ENCODE peak calls at places on chromosomes 5 and 9, in six cellular contexts. One of them, this sample, is unnamed.

GRCh38 chr5:38994329-38994927 is 79.8 kb downstream of the RICTOR start:
- DNase-seq in ovary: no peak
- DNase-seq in H54: no peak
- DNase-seq in body of pancreas: peak; percentile 42
- DNase-seq in A549: peak; percentile 24
- DNase-seq in IMR-90: peak; percentile 76
- DNase-seq in this sample: peak; percentile 62

GRCh38 chr5:10564838-10565784 is 1.2 kb downstream of the ANKRD33B start:
- DNase-seq in ovary: no peak
- DNase-seq in H54: no peak
- DNase-seq in body of pancreas: no peak
- DNase-seq in A549: no peak
- DNase-seq in IMR-90: no peak
- DNase-seq in this sample: no peak

GRCh38 chr5:8861764-8862163 is 684.1 kb downstream of the SEMA5A start:
- DNase-seq in ovary: no peak
- DNase-seq in H54: no peak
- DNase-seq in body of pancreas: no peak
- DNase-seq in A549: no peak
- DNase-seq in IMR-90: no peak
- DNase-seq in this sample: no peak

GRCh38 chr9:5949103-5949699 is 58.5 kb downstream of the MLANA start:
- DNase-seq in ovary: no peak
- DNase-seq in H54: no peak
- DNase-seq in body of pancreas: no peak
- DNase-seq in A549: no peak
- DNase-seq in IMR-90: peak; percentile 10
- DNase-seq in this sample: peak; percentile 25

GRCh38 chr5:173242675-173243085 is 7.7 kb upstream of the NKX2-5 start:
- DNase-seq in ovary: no peak
- DNase-seq in H54: no peak
- DNase-seq in body of pancreas: no peak
- DNase-seq in A549: no peak
- DNase-seq in IMR-90: no peak
- DNase-seq in this sample: no peak

GRCh38 chr9:21450733-21451394 is 10.6 kb downstream of the IFNA1 start:
- DNase-seq in ovary: no peak
- DNase-seq in H54: no peak
- DNase-seq in body of pancreas: no peak
- DNase-seq in A549: no peak
- DNase-seq in IMR-90: peak; percentile 55
- DNase-seq in this sample: no peak

GRCh38 chr5:164597293-164597900 is 1092.0 kb downstream of the MAT2B start:
- DNase-seq in ovary: no peak
- DNase-seq in H54: no peak
- DNase-seq in body of pancreas: no peak
- DNase-seq in A549: no peak
- DNase-seq in IMR-90: no peak
- DNase-seq in this sample: peak; percentile 20

GRCh38 chr9:101388507-101388993 is 3.7 kb upstream of the BAAT start:
- DNase-seq in ovary: no peak
- DNase-seq in H54: no peak
- DNase-seq in body of pancreas: no peak
- DNase-seq in A549: no peak
- DNase-seq in IMR-90: no peak
- DNase-seq in this sample: peak; percentile 26

GRCh38 chr5:138472353-138472752 is 7.1 kb downstream of the EGR1 start:
- DNase-seq in ovary: no peak
- DNase-seq in H54: no peak
- DNase-seq in body of pancreas: no peak
- DNase-seq in A549: no peak
- DNase-seq in IMR-90: no peak
- DNase-seq in this sample: no peak

GRCh38 chr5:52801329-52801728 is 13.6 kb downstream of the ITGA1 start:
- DNase-seq in ovary: peak; percentile 13
- DNase-seq in H54: no peak
- DNase-seq in body of pancreas: no peak
- DNase-seq in A549: no peak
- DNase-seq in IMR-90: peak; percentile 46
- DNase-seq in this sample: peak; percentile 36

GRCh38 chr5:76673125-76673524 is 42.8 kb upstream of the F2R start:
- DNase-seq in ovary: no peak
- DNase-seq in H54: no peak
- DNase-seq in body of pancreas: no peak
- DNase-seq in A549: no peak
- DNase-seq in IMR-90: no peak
- DNase-seq in this sample: no peak

GRCh38 chr5:38384396-38384795 is 126.0 kb downstream of the EGFLAM start:
- DNase-seq in ovary: no peak
- DNase-seq in H54: no peak
- DNase-seq in body of pancreas: no peak
- DNase-seq in A549: no peak
- DNase-seq in IMR-90: no peak
- DNase-seq in this sample: no peak

GRCh38 chr9:137303893-137304382 is 1.9 kb upstream of the NRARP start:
- DNase-seq in ovary: peak; percentile 40
- DNase-seq in H54: no peak
- DNase-seq in body of pancreas: no peak
- DNase-seq in A549: no peak
- DNase-seq in IMR-90: no peak
- DNase-seq in this sample: no peak

GRCh38 chr9:137306546-137307254 is 4.6 kb upstream of the NRARP start:
- DNase-seq in ovary: peak; percentile 45
- DNase-seq in H54: no peak
- DNase-seq in body of pancreas: peak; percentile 63
- DNase-seq in A549: no peak
- DNase-seq in IMR-90: no peak
- DNase-seq in this sample: no peak

GRCh38 chr9:137304383-137305059 is 2.5 kb upstream of the NRARP start:
- DNase-seq in ovary: peak; percentile 37
- DNase-seq in H54: no peak
- DNase-seq in body of pancreas: no peak
- DNase-seq in A549: no peak
- DNase-seq in IMR-90: no peak
- DNase-seq in this sample: peak; percentile 26

GRCh38 chr9:137305788-137306545 is 3.9 kb upstream of the NRARP start:
- DNase-seq in ovary: peak; percentile 52
- DNase-seq in H54: no peak
- DNase-seq in body of pancreas: no peak
- DNase-seq in A549: no peak
- DNase-seq in IMR-90: no peak
- DNase-seq in this sample: no peak

GRCh38 chr9:137305060-137305787 is 3.2 kb upstream of the NRARP start:
- DNase-seq in ovary: peak; percentile 56
- DNase-seq in H54: no peak
- DNase-seq in body of pancreas: peak; percentile 90
- DNase-seq in A549: no peak
- DNase-seq in IMR-90: no peak
- DNase-seq in this sample: peak; percentile 62
- TF ChIP-seq POLR2A in ovary: no peak
- TF ChIP-seq POLR2A in H54: no peak
- TF ChIP-seq POLR2A in body of pancreas: peak; percentile 88
- TF ChIP-seq POLR2A in A549: no peak
- TF ChIP-seq POLR2A in IMR-90: no peak
- TF ChIP-seq POLR2A in this sample: no peak

GRCh38 chr5:132462856-132463745 is 27.5 kb downstream of the IRF1 start:
- DNase-seq in ovary: no peak
- DNase-seq in H54: no peak
- DNase-seq in body of pancreas: no peak
- DNase-seq in A549: no peak
- DNase-seq in IMR-90: no peak
- DNase-seq in this sample: no peak
- TF ChIP-seq POLR2A in ovary: no peak
- TF ChIP-seq POLR2A in H54: no peak
- TF ChIP-seq POLR2A in body of pancreas: no peak
- TF ChIP-seq POLR2A in A549: no peak
- TF ChIP-seq POLR2A in IMR-90: no peak
- TF ChIP-seq POLR2A in this sample: no peak

GRCh38 chr5:155050384-155051019 is 36.9 kb downstream of the KIF4B start:
- DNase-seq in ovary: no peak
- DNase-seq in H54: no peak
- DNase-seq in body of pancreas: no peak
- DNase-seq in A549: no peak
- DNase-seq in IMR-90: no peak
- DNase-seq in this sample: no peak
- TF ChIP-seq POLR2A in ovary: no peak
- TF ChIP-seq POLR2A in H54: no peak
- TF ChIP-seq POLR2A in body of pancreas: no peak
- TF ChIP-seq POLR2A in A549: no peak
- TF ChIP-seq POLR2A in IMR-90: no peak
- TF ChIP-seq POLR2A in this sample: no peak

DNA sequence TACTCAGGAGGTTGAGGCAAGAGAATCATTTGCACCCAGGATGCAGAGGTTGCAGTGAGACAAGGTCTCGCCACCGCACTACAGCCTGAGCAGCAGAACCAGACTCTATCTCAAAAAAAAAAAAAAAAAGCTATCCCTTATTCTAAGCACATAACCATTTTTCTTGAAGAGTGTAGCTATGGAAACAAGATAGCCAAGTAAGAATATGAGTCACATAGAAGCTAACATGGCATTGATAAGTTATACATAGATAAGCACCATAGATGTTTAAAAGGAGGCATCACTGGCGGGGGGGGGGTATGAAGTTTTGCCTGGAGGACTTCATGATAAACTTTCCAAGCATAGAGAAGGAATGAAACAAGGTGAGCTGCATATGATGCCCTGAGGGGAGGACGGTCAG is 26.0 kb downstream of the CHSY3 start:
- DNase-seq in ovary: no peak
- DNase-seq in H54: no peak
- DNase-seq in body of pancreas: no peak
- DNase-seq in A549: no peak
- DNase-seq in IMR-90: no peak
- DNase-seq in this sample: peak; percentile 13
- TF ChIP-seq POLR2A in ovary: no peak
- TF ChIP-seq POLR2A in H54: no peak
- TF ChIP-seq POLR2A in body of pancreas: no peak
- TF ChIP-seq POLR2A in A549: no peak
- TF ChIP-seq POLR2A in IMR-90: no peak
- TF ChIP-seq POLR2A in this sample: no peak

DNA sequence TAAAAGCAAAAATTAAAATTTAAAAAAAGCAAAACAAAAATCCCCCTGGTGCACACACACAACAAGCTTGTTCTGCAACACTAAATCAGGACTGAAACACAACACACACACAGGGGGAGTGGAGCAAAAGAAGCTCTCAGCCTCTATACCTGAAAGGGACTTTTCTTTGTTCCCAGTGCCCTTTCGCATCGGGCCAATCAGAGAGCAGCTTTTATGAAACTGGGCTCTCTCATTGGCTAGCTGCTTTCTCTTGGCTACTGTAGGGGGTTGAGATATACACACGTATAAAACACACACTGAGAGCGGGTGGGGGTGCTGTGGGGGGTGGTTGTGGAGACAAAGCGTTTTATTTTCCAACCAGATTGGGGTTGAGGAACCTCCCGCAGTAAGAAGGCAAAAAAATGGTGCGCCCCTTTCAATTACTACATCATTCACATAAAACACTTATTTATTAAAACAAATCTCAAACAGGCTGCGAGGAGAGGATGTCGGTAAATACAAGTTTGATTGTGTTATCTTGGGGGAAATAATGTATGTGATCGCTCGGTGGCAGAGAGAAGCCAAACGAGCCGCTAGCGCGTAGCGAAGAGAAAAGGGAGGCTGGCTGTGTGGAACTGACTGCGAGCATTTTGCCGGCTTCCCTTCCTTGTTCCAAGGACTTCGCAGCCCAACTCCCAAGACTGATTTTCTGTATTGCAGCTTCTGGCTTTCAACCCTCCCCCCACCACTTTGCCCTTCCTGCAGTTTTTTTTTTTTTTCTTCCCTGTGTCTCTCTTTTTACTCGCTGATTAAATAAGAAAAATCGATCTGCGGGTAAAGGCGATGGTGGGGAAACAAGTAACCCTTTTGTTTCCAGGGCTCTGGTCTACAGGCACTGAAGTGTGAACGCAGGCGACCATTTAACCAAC is 2.5 kb upstream of the ZNF608 start:
- DNase-seq in ovary: peak; percentile 64
- DNase-seq in H54: peak; percentile 26
- DNase-seq in body of pancreas: peak; percentile 80
- DNase-seq in A549: peak; percentile 93
- DNase-seq in IMR-90: peak; percentile 91
- DNase-seq in this sample: peak; percentile 74
- TF ChIP-seq POLR2A in ovary: no peak
- TF ChIP-seq POLR2A in H54: no peak
- TF ChIP-seq POLR2A in body of pancreas: peak; percentile 57
- TF ChIP-seq POLR2A in A549: no peak
- TF ChIP-seq POLR2A in IMR-90: no peak
- TF ChIP-seq POLR2A in this sample: peak; percentile 13

GRCh38 chr9:136534396-136534795 is 11.5 kb downstream of the NOTCH1 start:
- DNase-seq in ovary: no peak
- DNase-seq in H54: no peak
- DNase-seq in body of pancreas: no peak
- DNase-seq in A549: no peak
- DNase-seq in IMR-90: no peak
- DNase-seq in this sample: no peak
- TF ChIP-seq POLR2A in ovary: no peak
- TF ChIP-seq POLR2A in H54: no peak
- TF ChIP-seq POLR2A in body of pancreas: no peak
- TF ChIP-seq POLR2A in A549: no peak
- TF ChIP-seq POLR2A in IMR-90: no peak
- TF ChIP-seq POLR2A in this sample: no peak